ENCODE peak calls at places on chromosomes 12 and 14, in seven cellular contexts. One of them, this sample, is unnamed.

GRCh38 chr14:97298331-97298730 is 501.1 kb downstream of the VRK1 start:
- DNase-seq in psoas muscle: no peak
- DNase-seq in cardiac fibroblast: no peak
- DNase-seq in HFF-Myc: no peak
- DNase-seq in GM23338: peak; percentile 67
- DNase-seq in AG10803: no peak
- DNase-seq in choroid plexus epithelial cell: no peak
- DNase-seq in this sample: no peak

GRCh38 chr12:38132139-38132538 is 184.4 kb upstream of the ALG10B start:
- DNase-seq in psoas muscle: no peak
- DNase-seq in cardiac fibroblast: no peak
- DNase-seq in HFF-Myc: no peak
- DNase-seq in GM23338: no peak
- DNase-seq in AG10803: no peak
- DNase-seq in choroid plexus epithelial cell: no peak
- DNase-seq in this sample: no peak

GRCh38 chr12:93090768-93091172 is 161.7 kb upstream of the EEA1 start:
- DNase-seq in psoas muscle: no peak
- DNase-seq in cardiac fibroblast: peak; percentile 48
- DNase-seq in HFF-Myc: peak; percentile 33
- DNase-seq in GM23338: no peak
- DNase-seq in AG10803: peak; percentile 43
- DNase-seq in choroid plexus epithelial cell: peak; percentile 83
- DNase-seq in this sample: peak; percentile 78

GRCh38 chr14:31895206-31895605 is 181.9 kb upstream of the ARHGAP5 start:
- DNase-seq in psoas muscle: no peak
- DNase-seq in cardiac fibroblast: peak; percentile 38
- DNase-seq in HFF-Myc: peak; percentile 30
- DNase-seq in GM23338: no peak
- DNase-seq in AG10803: peak; percentile 58
- DNase-seq in choroid plexus epithelial cell: peak; percentile 83
- DNase-seq in this sample: peak; percentile 63

GRCh38 chr12:2047752-2048151 is 5.0 kb upstream of the CACNA1C start:
- DNase-seq in psoas muscle: no peak
- DNase-seq in cardiac fibroblast: no peak
- DNase-seq in HFF-Myc: no peak
- DNase-seq in GM23338: no peak
- DNase-seq in AG10803: no peak
- DNase-seq in choroid plexus epithelial cell: no peak
- DNase-seq in this sample: no peak

GRCh38 chr14:100155049-100155621 is 4.3 kb downstream of the DEGS2 start:
- DNase-seq in psoas muscle: no peak
- DNase-seq in cardiac fibroblast: no peak
- DNase-seq in HFF-Myc: peak; percentile 16
- DNase-seq in GM23338: peak; percentile 91
- DNase-seq in AG10803: no peak
- DNase-seq in choroid plexus epithelial cell: peak; percentile 33
- DNase-seq in this sample: no peak

GRCh38 chr14:76203086-76204001 is 51.6 kb downstream of the GPATCH2L start:
- DNase-seq in psoas muscle: no peak
- DNase-seq in cardiac fibroblast: peak; percentile 77
- DNase-seq in HFF-Myc: peak; percentile 74
- DNase-seq in GM23338: no peak
- DNase-seq in AG10803: peak; percentile 71
- DNase-seq in choroid plexus epithelial cell: peak; percentile 99
- DNase-seq in this sample: peak; percentile 87

GRCh38 chr14:59511916-59512530 is 27.7 kb downstream of the JKAMP start:
- DNase-seq in psoas muscle: no peak
- DNase-seq in cardiac fibroblast: peak; percentile 4
- DNase-seq in HFF-Myc: no peak
- DNase-seq in GM23338: peak; percentile 78
- DNase-seq in AG10803: no peak
- DNase-seq in choroid plexus epithelial cell: peak; percentile 42
- DNase-seq in this sample: no peak

GRCh38 chr14:55075628-55076027 is 24.2 kb downstream of the MAPK1IP1L start:
- DNase-seq in psoas muscle: no peak
- DNase-seq in cardiac fibroblast: peak; percentile 26
- DNase-seq in HFF-Myc: no peak
- DNase-seq in GM23338: no peak
- DNase-seq in AG10803: peak; percentile 48
- DNase-seq in choroid plexus epithelial cell: peak; percentile 70
- DNase-seq in this sample: peak; percentile 33

GRCh38 chr14:79842270-79842669 is 369.0 kb downstream of the DIO2 start:
- DNase-seq in psoas muscle: peak; percentile 40
- DNase-seq in cardiac fibroblast: peak; percentile 63
- DNase-seq in HFF-Myc: no peak
- DNase-seq in GM23338: no peak
- DNase-seq in AG10803: peak; percentile 9
- DNase-seq in choroid plexus epithelial cell: peak; percentile 74
- DNase-seq in this sample: peak; percentile 70

GRCh38 chr12:131279281-131279921 is 325.7 kb downstream of the ADGRD1 start:
- DNase-seq in psoas muscle: no peak
- DNase-seq in cardiac fibroblast: no peak
- DNase-seq in HFF-Myc: no peak
- DNase-seq in GM23338: no peak
- DNase-seq in AG10803: no peak
- DNase-seq in choroid plexus epithelial cell: no peak
- DNase-seq in this sample: no peak

GRCh38 chr14:60565211-60565610 is 56.3 kb downstream of the SIX6 start:
- DNase-seq in psoas muscle: no peak
- DNase-seq in cardiac fibroblast: peak; percentile 74
- DNase-seq in HFF-Myc: no peak
- DNase-seq in GM23338: no peak
- DNase-seq in AG10803: peak; percentile 93
- DNase-seq in choroid plexus epithelial cell: peak; percentile 88
- DNase-seq in this sample: peak; percentile 97

GRCh38 chr12:22101749-22102243 is 55.8 kb downstream of the CMAS start:
- DNase-seq in psoas muscle: peak; percentile 42
- DNase-seq in cardiac fibroblast: peak; percentile 81
- DNase-seq in HFF-Myc: peak; percentile 41
- DNase-seq in GM23338: no peak
- DNase-seq in AG10803: peak; percentile 85
- DNase-seq in choroid plexus epithelial cell: peak; percentile 71
- DNase-seq in this sample: peak; percentile 94

GRCh38 chr12:63921157-63921556 is 76.7 kb downstream of the SRGAP1 start:
- DNase-seq in psoas muscle: no peak
- DNase-seq in cardiac fibroblast: no peak
- DNase-seq in HFF-Myc: no peak
- DNase-seq in GM23338: no peak
- DNase-seq in AG10803: no peak
- DNase-seq in choroid plexus epithelial cell: no peak
- DNase-seq in this sample: no peak

GRCh38 chr14:91369628-91370445 is 47.8 kb downstream of the CCDC88C start:
- DNase-seq in psoas muscle: no peak
- DNase-seq in cardiac fibroblast: no peak
- DNase-seq in HFF-Myc: no peak
- DNase-seq in GM23338: no peak
- DNase-seq in AG10803: no peak
- DNase-seq in choroid plexus epithelial cell: no peak
- DNase-seq in this sample: no peak

GRCh38 chr14:74955229-74955999 is at the start of gene PGF:
- DNase-seq in psoas muscle: peak; percentile 73
- DNase-seq in cardiac fibroblast: peak; percentile 50
- DNase-seq in HFF-Myc: no peak
- DNase-seq in GM23338: peak; percentile 80
- DNase-seq in AG10803: peak; percentile 40
- DNase-seq in choroid plexus epithelial cell: peak; percentile 55
- DNase-seq in this sample: no peak

DNA sequence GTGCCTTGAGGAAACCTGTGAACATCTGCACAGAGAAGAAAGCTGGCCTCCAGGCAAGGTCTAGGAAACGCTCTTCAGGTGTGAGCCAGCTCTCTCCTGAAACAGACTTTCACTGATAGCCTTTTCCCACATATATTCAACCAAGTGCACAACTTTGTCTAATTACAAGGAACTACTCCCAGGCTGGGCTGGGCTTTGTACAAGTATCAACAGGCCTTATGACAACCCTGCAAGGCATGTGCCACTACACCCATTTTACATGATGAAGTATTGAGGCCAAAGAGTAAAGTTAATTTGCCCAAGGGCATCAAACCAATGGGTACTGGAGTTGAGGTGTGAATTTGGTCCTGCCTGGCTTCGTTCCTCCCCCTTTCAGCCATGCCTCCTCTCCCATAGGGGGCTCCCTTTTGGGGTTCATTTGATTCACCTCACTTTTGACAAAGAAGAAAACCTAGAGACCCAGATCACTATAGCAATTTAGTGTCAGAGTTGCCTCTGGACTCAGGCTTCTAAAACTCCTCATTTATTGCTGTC is 2.1 kb downstream of the CSRP2 start:
- DNase-seq in psoas muscle: no peak
- DNase-seq in cardiac fibroblast: no peak
- DNase-seq in HFF-Myc: no peak
- DNase-seq in GM23338: no peak
- DNase-seq in AG10803: no peak
- DNase-seq in choroid plexus epithelial cell: no peak
- DNase-seq in this sample: no peak
- TF ChIP-seq CTCF in psoas muscle: no peak
- TF ChIP-seq CTCF in cardiac fibroblast: no peak
- TF ChIP-seq CTCF in HFF-Myc: no peak
- TF ChIP-seq CTCF in GM23338: no peak
- TF ChIP-seq CTCF in AG10803: no peak
- TF ChIP-seq CTCF in choroid plexus epithelial cell: no peak
- TF ChIP-seq CTCF in this sample: no peak

GRCh38 chr12:89846473-89846872 is 137.8 kb upstream of the ATP2B1 start:
- DNase-seq in psoas muscle: no peak
- DNase-seq in cardiac fibroblast: no peak
- DNase-seq in HFF-Myc: no peak
- DNase-seq in GM23338: no peak
- DNase-seq in AG10803: no peak
- DNase-seq in choroid plexus epithelial cell: no peak
- DNase-seq in this sample: no peak
- TF ChIP-seq CTCF in psoas muscle: no peak
- TF ChIP-seq CTCF in cardiac fibroblast: no peak
- TF ChIP-seq CTCF in HFF-Myc: no peak
- TF ChIP-seq CTCF in GM23338: no peak
- TF ChIP-seq CTCF in AG10803: no peak
- TF ChIP-seq CTCF in choroid plexus epithelial cell: no peak
- TF ChIP-seq CTCF in this sample: no peak

GRCh38 chr12:57009949-57010626 is 3.7 kb upstream of the ZBTB39 start:
- DNase-seq in psoas muscle: no peak
- DNase-seq in cardiac fibroblast: no peak
- DNase-seq in HFF-Myc: no peak
- DNase-seq in GM23338: peak; percentile 36
- DNase-seq in AG10803: no peak
- DNase-seq in choroid plexus epithelial cell: no peak
- DNase-seq in this sample: no peak

GRCh38 chr12:57016348-57016747 is at the start of gene TAC3:
- DNase-seq in psoas muscle: no peak
- DNase-seq in cardiac fibroblast: no peak
- DNase-seq in HFF-Myc: no peak
- DNase-seq in GM23338: peak; percentile 69
- DNase-seq in AG10803: no peak
- DNase-seq in choroid plexus epithelial cell: no peak
- DNase-seq in this sample: no peak

GRCh38 chr12:57011438-57012424 is 4.6 kb downstream of the TAC3 start:
- DNase-seq in psoas muscle: no peak
- DNase-seq in cardiac fibroblast: no peak
- DNase-seq in HFF-Myc: no peak
- DNase-seq in GM23338: no peak
- DNase-seq in AG10803: no peak
- DNase-seq in choroid plexus epithelial cell: no peak
- DNase-seq in this sample: no peak

GRCh38 chr12:57010627-57011224 is 4.4 kb upstream of the ZBTB39 start:
- DNase-seq in psoas muscle: no peak
- DNase-seq in cardiac fibroblast: no peak
- DNase-seq in HFF-Myc: no peak
- DNase-seq in GM23338: no peak
- DNase-seq in AG10803: no peak
- DNase-seq in choroid plexus epithelial cell: no peak
- DNase-seq in this sample: no peak

DNA sequence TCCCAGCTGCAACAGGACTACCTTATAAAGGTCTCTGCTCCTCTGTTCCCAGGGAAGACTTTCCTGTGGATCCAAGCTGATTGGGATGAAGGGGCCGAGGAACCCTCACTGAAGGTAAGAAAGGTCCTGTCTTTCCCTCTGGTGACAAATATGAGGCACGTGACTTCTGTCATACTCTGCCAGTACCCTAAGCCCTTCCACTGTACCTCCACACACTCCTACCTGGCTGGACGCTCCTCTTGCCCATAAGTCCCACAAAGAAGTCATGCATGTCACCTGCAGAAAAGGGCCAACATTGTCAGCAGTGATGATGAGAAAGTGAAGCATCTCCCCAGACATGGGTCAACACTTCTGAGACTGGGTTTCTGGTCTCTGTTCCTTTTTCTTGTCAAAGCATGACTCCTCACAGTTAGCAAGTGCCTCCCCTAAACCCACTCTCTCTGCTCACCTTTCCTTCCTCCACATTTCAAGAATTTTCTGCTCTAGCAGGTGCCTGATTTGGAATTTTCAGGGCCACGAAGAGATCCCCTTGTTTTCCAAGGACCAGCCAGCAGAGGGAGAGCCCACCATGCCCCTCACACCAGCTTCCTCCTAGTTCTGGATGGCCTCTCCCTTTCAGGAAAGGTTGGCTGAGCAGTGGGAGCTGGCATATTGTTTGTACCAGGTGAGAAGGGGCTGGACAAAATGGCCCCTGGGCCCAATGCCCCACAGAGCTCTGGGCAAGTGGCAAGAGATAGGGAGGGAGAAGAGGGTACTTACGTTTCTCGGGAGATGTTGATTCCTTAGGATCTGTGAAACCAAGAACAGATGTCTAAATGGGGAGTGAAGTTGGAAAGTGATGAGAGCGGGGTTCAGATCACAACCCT is 3.5 kb downstream of the TAC3 start:
- DNase-seq in psoas muscle: no peak
- DNase-seq in cardiac fibroblast: no peak
- DNase-seq in HFF-Myc: no peak
- DNase-seq in GM23338: peak; percentile 52
- DNase-seq in AG10803: no peak
- DNase-seq in choroid plexus epithelial cell: no peak
- DNase-seq in this sample: no peak
- TF ChIP-seq CTCF in psoas muscle: no peak
- TF ChIP-seq CTCF in cardiac fibroblast: no peak
- TF ChIP-seq CTCF in HFF-Myc: peak; percentile 20
- TF ChIP-seq CTCF in GM23338: peak; percentile 60
- TF ChIP-seq CTCF in AG10803: peak; percentile 7
- TF ChIP-seq CTCF in choroid plexus epithelial cell: peak; percentile 9
- TF ChIP-seq CTCF in this sample: no peak

DNA sequence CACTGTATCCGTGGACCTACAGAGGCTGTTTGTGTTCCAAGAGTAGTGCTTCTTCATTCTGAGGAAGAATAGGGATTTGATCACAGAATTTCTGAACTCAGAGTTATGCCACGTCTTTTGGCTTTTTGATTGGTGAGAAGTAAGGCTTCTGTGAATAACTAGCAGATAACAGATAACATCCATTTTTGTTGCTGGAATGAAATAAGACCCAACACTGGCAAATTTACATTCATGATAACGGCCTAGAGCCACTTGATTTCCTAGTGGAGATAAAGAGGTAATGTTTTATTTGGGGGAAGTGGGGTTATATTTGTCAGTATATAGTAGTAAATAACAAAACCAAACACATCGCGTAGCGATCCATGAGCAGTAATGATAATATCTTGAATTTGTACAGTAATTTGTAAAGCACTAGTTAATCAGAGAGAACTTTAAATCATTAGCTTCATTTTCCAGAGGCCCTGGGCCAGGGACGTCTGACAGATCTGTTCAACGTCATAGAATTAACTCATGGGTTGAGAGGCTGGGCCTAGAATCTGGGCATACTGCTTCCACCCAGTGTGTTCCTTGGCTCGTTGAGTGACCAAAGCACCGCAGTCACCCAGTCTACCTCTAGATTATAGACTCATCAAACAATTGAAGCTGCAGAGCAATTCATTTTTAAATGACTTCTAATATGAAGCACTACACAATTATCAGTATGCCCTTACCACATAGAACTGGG is 79.6 kb downstream of the HMGA2 start:
- DNase-seq in psoas muscle: no peak
- DNase-seq in cardiac fibroblast: no peak
- DNase-seq in HFF-Myc: no peak
- DNase-seq in GM23338: no peak
- DNase-seq in AG10803: no peak
- DNase-seq in choroid plexus epithelial cell: no peak
- DNase-seq in this sample: no peak
- TF ChIP-seq CTCF in psoas muscle: no peak
- TF ChIP-seq CTCF in cardiac fibroblast: no peak
- TF ChIP-seq CTCF in HFF-Myc: no peak
- TF ChIP-seq CTCF in GM23338: no peak
- TF ChIP-seq CTCF in AG10803: no peak
- TF ChIP-seq CTCF in choroid plexus epithelial cell: no peak
- TF ChIP-seq CTCF in this sample: no peak